ENCODE peak calls at places on chromosome 22, in six cellular contexts. L is esophagus squamous epithelium, I is MCF 10A, H is transverse colon, Z is endothelial cell, D is GM20000. X is an unnamed sample.
A peak's percentile ranks its signal among the peaks of the same experiment; 100 is the strongest.

GRCh38 chr22:48702573-48703264 is 1125.0 kb downstream of the BRD1 start:
- DNase-seq in L (no peak), I (no peak), H (no peak), Z (no peak), D (no peak), X (no peak)

GRCh38 chr22:50529416-50530279 is at the start of gene TYMP:
- DNase-seq in L (no peak), I (no peak), H (peak; percentile 90), Z (no peak), D (peak; percentile 93), X (peak; percentile 83)

GRCh38 chr22:40552070-40552469 is 84.4 kb downstream of the MRTFA start:
- DNase-seq in L (no peak), I (no peak), H (no peak), Z (no peak), D (no peak), X (peak; percentile 34)

GRCh38 chr22:44965171-44965570 is 44.6 kb downstream of the PHF21B start:
- DNase-seq in L (no peak), I (no peak), H (no peak), Z (no peak), D (no peak), X (no peak)

GRCh38 chr22:50027639-50028537 is 15.3 kb upstream of the IL17REL start:
- DNase-seq in L (no peak), I (peak; percentile 75), H (peak; percentile 8), Z (no peak), D (no peak), X (no peak)

GRCh38 chr22:37211075-37211852 is 1.0 kb downstream of the SSTR3 start:
- DNase-seq in L (no peak), I (no peak), H (no peak), Z (no peak), D (no peak), X (no peak)

GRCh38 chr22:27670701-27671412 is 130.7 kb downstream of the MN1 start:
- DNase-seq in L (no peak), I (no peak), H (peak; percentile 40), Z (peak; percentile 77), D (no peak), X (no peak)

GRCh38 chr22:47460870-47461269 is 698.4 kb downstream of the TBC1D22A start:
- DNase-seq in L (no peak), I (no peak), H (no peak), Z (no peak), D (no peak), X (no peak)

GRCh38 chr22:36337365-36338130 is 50.2 kb downstream of the MYH9 start:
- DNase-seq in L (no peak), I (no peak), H (no peak), Z (no peak), D (no peak), X (no peak)

GRCh38 chr22:16969508-16970327 is 38.3 kb downstream of the GAB4 start:
- DNase-seq in L (no peak), I (no peak), H (no peak), Z (no peak), D (no peak), X (no peak)

GRCh38 chr22:26320469-26320868 is 108.6 kb upstream of the ASPHD2 start:
- DNase-seq in L (no peak), I (no peak), H (no peak), Z (no peak), D (no peak), X (no peak)

GRCh38 chr22:19823638-19824196 is 31.0 kb downstream of the GNB1L start:
- DNase-seq in L (no peak), I (peak; percentile 88), H (no peak), Z (no peak), D (no peak), X (no peak)

GRCh38 chr22:37195921-37196320 is 7.9 kb upstream of the C1QTNF6 start:
- DNase-seq in L (no peak), I (no peak), H (no peak), Z (no peak), D (no peak), X (peak; percentile 40)

GRCh38 chr22:19775496-19776325 is 15.1 kb downstream of the TBX1 start:
- DNase-seq in L (no peak), I (no peak), H (no peak), Z (no peak), D (no peak), X (no peak)

GRCh38 chr22:36538529-36538928 is 9.6 kb upstream of the EIF3D start:
- DNase-seq in L (no peak), I (no peak), H (no peak), Z (no peak), D (no peak), X (no peak)

GRCh38 chr22:40183029-40183581 is 5.4 kb downstream of the TNRC6B start:
- DNase-seq in L (no peak), I (peak; percentile 28), H (peak; percentile 33), Z (no peak), D (no peak), X (peak; percentile 90)

GRCh38 chr22:27612075-27612474 is 189.5 kb downstream of the MN1 start:
- DNase-seq in L (no peak), I (no peak), H (no peak), Z (no peak), D (no peak), X (no peak)

GRCh38 chr22:47215851-47216250 is 453.4 kb downstream of the TBC1D22A start:
- DNase-seq in L (no peak), I (no peak), H (no peak), Z (no peak), D (no peak), X (no peak)

GRCh38 chr22:44351685-44352377 is 39.1 kb upstream of the SHISAL1 start:
- DNase-seq in L (no peak), I (peak; percentile 95), H (peak; percentile 54), Z (no peak), D (no peak), X (peak; percentile 91)

GRCh38 chr22:45007247-45007945 is 2.4 kb downstream of the PHF21B start:
- DNase-seq in L (no peak), I (no peak), H (no peak), Z (peak; percentile 85), D (peak; percentile 63), X (peak; percentile 26)

GRCh38 chr22:38973289-38974169 is 8.6 kb upstream of the APOBEC3B start:
- DNase-seq in L (no peak), I (peak; percentile 51), H (peak; percentile 60), Z (peak; percentile 67), D (peak; percentile 76), X (peak; percentile 48)

GRCh38 chr22:47605441-47605840 is 843.0 kb downstream of the TBC1D22A start:
- DNase-seq in L (no peak), I (no peak), H (no peak), Z (no peak), D (no peak), X (no peak)

GRCh38 chr22:30411780-30412179 is 13.8 kb upstream of the MTFP1 start:
- DNase-seq in L (no peak), I (peak; percentile 94), H (no peak), Z (no peak), D (no peak), X (no peak)

GRCh38 chr22:37206118-37206840 is 6.0 kb downstream of the SSTR3 start:
- DNase-seq in L (no peak), I (no peak), H (no peak), Z (no peak), D (no peak), X (no peak)

GRCh38 chr22:38494498-38494897 is 11.6 kb downstream of the DDX17 start:
- DNase-seq in L (no peak), I (no peak), H (no peak), Z (no peak), D (no peak), X (peak; percentile 35)

GRCh38 chr22:20105456-20106204 is 10.3 kb upstream of the RANBP1 start:
- DNase-seq in L (no peak), I (no peak), H (no peak), Z (no peak), D (no peak), X (no peak)

GRCh38 chr22:37244114-37244921 is at the start of gene RAC2:
- DNase-seq in L (peak; percentile 47), I (peak; percentile 74), H (peak; percentile 92), Z (peak; percentile 43), D (peak; percentile 80), X (peak; percentile 76)

GRCh38 chr22:47168441-47168840 is 406.0 kb downstream of the TBC1D22A start:
- DNase-seq in L (no peak), I (no peak), H (peak; percentile 4), Z (no peak), D (no peak), X (no peak)

DNA sequence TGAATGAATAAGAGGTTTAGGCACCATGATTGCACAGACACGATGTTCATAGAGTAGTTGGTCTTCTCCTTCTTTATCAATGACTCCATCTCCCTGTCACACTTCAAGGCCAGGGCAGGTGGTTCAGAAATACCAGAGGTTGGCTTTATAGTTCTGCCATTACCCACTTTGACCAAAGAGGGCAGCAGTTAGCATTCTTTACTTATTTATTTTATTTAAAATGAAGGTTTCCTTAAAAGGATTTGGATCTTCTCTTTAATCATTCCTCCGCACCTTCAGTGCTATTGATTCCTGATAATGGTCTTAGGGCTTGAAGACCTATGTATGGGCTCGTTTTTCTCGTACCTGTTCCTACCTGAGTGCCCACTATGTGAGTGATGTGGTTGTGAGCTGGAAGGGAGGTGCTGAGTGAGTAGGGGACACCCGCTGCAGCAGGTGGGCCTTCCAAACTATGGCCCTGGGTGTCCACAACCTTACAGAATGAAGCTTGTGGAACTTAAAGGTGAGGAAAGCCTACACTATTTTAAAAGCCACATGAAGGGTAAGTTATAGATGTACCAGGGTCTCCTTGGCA is 34.9 kb downstream of the TIMP3 start:
- DNase-seq in L (no peak), I (peak; percentile 24), H (no peak), Z (no peak), D (peak; percentile 30), X (peak; percentile 39)
- TF ChIP-seq CTCF in L (peak; percentile 53), I (peak; percentile 51), H (peak; percentile 56), Z (peak; percentile 66), D (no peak), X (peak; percentile 57)

GRCh38 chr22:28741200-28741757 is 341 bp downstream of the CHEK2 start:
- DNase-seq in L (no peak), I (no peak), H (no peak), Z (no peak), D (no peak), X (no peak)

GRCh38 chr22:28736296-28737155 is 5.1 kb downstream of the CHEK2 start:
- DNase-seq in L (no peak), I (no peak), H (no peak), Z (no peak), D (no peak), X (no peak)

GRCh38 chr22:28743852-28744251 is 2.0 kb downstream of the HSCB start:
- DNase-seq in L (no peak), I (no peak), H (no peak), Z (no peak), D (no peak), X (no peak)

GRCh38 chr22:28742562-28742962 is 723 bp downstream of the HSCB start:
- DNase-seq in L (no peak), I (no peak), H (no peak), Z (no peak), D (no peak), X (no peak)

GRCh38 chr22:28741758-28742561 is at the start of the genes CHEK2 and HSCB:
- DNase-seq in L (peak; percentile 93), I (peak; percentile 99), H (peak; percentile 98), Z (peak; percentile 93), D (peak; percentile 93), X (peak; percentile 99)
- TF ChIP-seq CTCF in L (no peak), I (no peak), H (no peak), Z (no peak), D (no peak), X (no peak)

GRCh38 chr22:23117890-23118646 is 23.7 kb downstream of the RSPH14 start:
- DNase-seq in L (no peak), I (no peak), H (no peak), Z (no peak), D (no peak), X (no peak)
- TF ChIP-seq CTCF in L (no peak), I (no peak), H (no peak), Z (no peak), D (no peak), X (no peak)

GRCh38 chr22:23521442-23522113 is 58.5 kb downstream of the IGLL1 start:
- DNase-seq in L (no peak), I (peak; percentile 77), H (peak; percentile 92), Z (peak; percentile 97), D (peak; percentile 93), X (peak; percentile 75)
- TF ChIP-seq CTCF in L (peak; percentile 11), I (no peak), H (peak; percentile 18), Z (no peak), D (no peak), X (no peak)

X was measured in cardiac fibroblast.